ENCODE peak calls at places on chromosomes 4 and X, in ten cellular contexts. One of them, this sample, is unnamed.

GRCh38 chr4:45438047-45438446 is 685.8 kb downstream of the GABRG1 start:
- DNase-seq in Calu3: no peak
- DNase-seq in body of pancreas: no peak
- DNase-seq in AG10803: no peak
- DNase-seq in transverse colon: no peak
- DNase-seq in breast epithelium: no peak
- DNase-seq in lower leg skin: no peak
- DNase-seq in MCF 10A: peak; percentile 54
- DNase-seq in tibial nerve: no peak
- DNase-seq in OCI-LY7: no peak
- DNase-seq in this sample: no peak

GRCh38 chr4:101604976-101605375 is 185.6 kb upstream of the BANK1 start:
- DNase-seq in Calu3: no peak
- DNase-seq in body of pancreas: no peak
- DNase-seq in AG10803: peak; percentile 31
- DNase-seq in transverse colon: no peak
- DNase-seq in breast epithelium: no peak
- DNase-seq in lower leg skin: no peak
- DNase-seq in MCF 10A: no peak
- DNase-seq in tibial nerve: no peak
- DNase-seq in OCI-LY7: no peak
- DNase-seq in this sample: no peak

GRCh38 chr4:8556341-8557150 is 23.6 kb upstream of the GPR78 start:
- DNase-seq in Calu3: no peak
- DNase-seq in body of pancreas: no peak
- DNase-seq in AG10803: peak; percentile 25
- DNase-seq in transverse colon: no peak
- DNase-seq in breast epithelium: no peak
- DNase-seq in lower leg skin: no peak
- DNase-seq in MCF 10A: no peak
- DNase-seq in tibial nerve: no peak
- DNase-seq in OCI-LY7: no peak
- DNase-seq in this sample: no peak

GRCh38 chr4:39620551-39620950 is 18.1 kb downstream of the SMIM14 start:
- DNase-seq in Calu3: no peak
- DNase-seq in body of pancreas: no peak
- DNase-seq in AG10803: no peak
- DNase-seq in transverse colon: no peak
- DNase-seq in breast epithelium: no peak
- DNase-seq in lower leg skin: no peak
- DNase-seq in MCF 10A: no peak
- DNase-seq in tibial nerve: no peak
- DNase-seq in OCI-LY7: no peak
- DNase-seq in this sample: no peak

GRCh38 chr4:80265571-80266266 is 745 bp upstream of the FGF5 start:
- DNase-seq in Calu3: peak; percentile 31
- DNase-seq in body of pancreas: no peak
- DNase-seq in AG10803: peak; percentile 76
- DNase-seq in transverse colon: no peak
- DNase-seq in breast epithelium: no peak
- DNase-seq in lower leg skin: no peak
- DNase-seq in MCF 10A: peak; percentile 50
- DNase-seq in tibial nerve: no peak
- DNase-seq in OCI-LY7: no peak
- DNase-seq in this sample: no peak

GRCh38 chr4:181150173-181150572 is 1093.0 kb upstream of the TENM3 start:
- DNase-seq in Calu3: no peak
- DNase-seq in body of pancreas: no peak
- DNase-seq in AG10803: no peak
- DNase-seq in transverse colon: no peak
- DNase-seq in breast epithelium: no peak
- DNase-seq in lower leg skin: no peak
- DNase-seq in MCF 10A: peak; percentile 56
- DNase-seq in tibial nerve: no peak
- DNase-seq in OCI-LY7: no peak
- DNase-seq in this sample: no peak

GRCh38 chr4:67201334-67201733 is 344.0 kb downstream of the CENPC start:
- DNase-seq in Calu3: no peak
- DNase-seq in body of pancreas: no peak
- DNase-seq in AG10803: no peak
- DNase-seq in transverse colon: no peak
- DNase-seq in breast epithelium: no peak
- DNase-seq in lower leg skin: no peak
- DNase-seq in MCF 10A: no peak
- DNase-seq in tibial nerve: no peak
- DNase-seq in OCI-LY7: no peak
- DNase-seq in this sample: no peak

GRCh38 chrX:1661048-1661921 is 46.4 kb downstream of the ASMT start:
- DNase-seq in Calu3: no peak
- DNase-seq in body of pancreas: peak; percentile 72
- DNase-seq in AG10803: no peak
- DNase-seq in transverse colon: peak; percentile 68
- DNase-seq in breast epithelium: no peak
- DNase-seq in lower leg skin: peak; percentile 29
- DNase-seq in MCF 10A: no peak
- DNase-seq in tibial nerve: peak; percentile 15
- DNase-seq in OCI-LY7: peak; percentile 98
- DNase-seq in this sample: no peak

GRCh38 chrX:80573275-80573674 is 153.0 kb downstream of the TENT5D start:
- DNase-seq in Calu3: no peak
- DNase-seq in body of pancreas: no peak
- DNase-seq in AG10803: no peak
- DNase-seq in transverse colon: no peak
- DNase-seq in breast epithelium: no peak
- DNase-seq in lower leg skin: no peak
- DNase-seq in MCF 10A: no peak
- DNase-seq in tibial nerve: no peak
- DNase-seq in OCI-LY7: no peak
- DNase-seq in this sample: no peak

GRCh38 chrX:80572636-80573035 is 152.4 kb downstream of the TENT5D start:
- DNase-seq in Calu3: no peak
- DNase-seq in body of pancreas: no peak
- DNase-seq in AG10803: no peak
- DNase-seq in transverse colon: no peak
- DNase-seq in breast epithelium: no peak
- DNase-seq in lower leg skin: no peak
- DNase-seq in MCF 10A: no peak
- DNase-seq in tibial nerve: no peak
- DNase-seq in OCI-LY7: no peak
- DNase-seq in this sample: no peak

GRCh38 chrX:80576815-80577533 is 156.7 kb downstream of the TENT5D start:
- DNase-seq in Calu3: peak; percentile 4
- DNase-seq in body of pancreas: no peak
- DNase-seq in AG10803: no peak
- DNase-seq in transverse colon: no peak
- DNase-seq in breast epithelium: no peak
- DNase-seq in lower leg skin: no peak
- DNase-seq in MCF 10A: no peak
- DNase-seq in tibial nerve: peak; percentile 4
- DNase-seq in OCI-LY7: no peak
- DNase-seq in this sample: no peak

GRCh38 chrX:80576267-80576666 is 156.0 kb downstream of the TENT5D start:
- DNase-seq in Calu3: no peak
- DNase-seq in body of pancreas: no peak
- DNase-seq in AG10803: no peak
- DNase-seq in transverse colon: no peak
- DNase-seq in breast epithelium: no peak
- DNase-seq in lower leg skin: no peak
- DNase-seq in MCF 10A: no peak
- DNase-seq in tibial nerve: no peak
- DNase-seq in OCI-LY7: no peak
- DNase-seq in this sample: no peak

DNA sequence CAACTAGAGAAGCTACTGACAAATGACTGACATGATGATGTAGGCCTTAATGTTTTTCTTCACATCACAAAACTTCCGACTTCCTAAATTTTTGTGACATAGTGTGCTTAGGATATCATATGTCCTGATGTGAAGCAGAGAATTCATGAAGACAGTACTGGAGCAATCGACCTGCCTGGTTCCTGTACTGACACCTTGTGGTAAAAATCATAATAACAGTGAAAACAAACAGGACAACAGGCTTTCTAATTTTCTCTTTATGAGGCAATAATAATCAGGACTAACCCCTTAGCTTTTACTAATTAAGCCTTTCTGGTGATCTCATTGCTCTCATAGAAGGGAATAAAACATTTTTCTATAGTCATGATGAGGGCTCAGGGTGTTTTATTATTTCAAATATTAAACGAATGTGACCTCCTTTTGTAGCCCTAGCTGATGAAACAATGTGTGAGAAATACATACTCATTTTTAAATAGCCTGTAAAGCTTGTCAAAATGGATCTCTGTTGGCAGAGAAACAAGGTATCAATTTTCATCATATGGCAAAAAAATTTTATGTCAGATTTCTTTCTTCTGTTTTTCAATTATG is 158.4 kb downstream of the TENT5D start:
- DNase-seq in Calu3: no peak
- DNase-seq in body of pancreas: no peak
- DNase-seq in AG10803: peak; percentile 4
- DNase-seq in transverse colon: no peak
- DNase-seq in breast epithelium: no peak
- DNase-seq in lower leg skin: no peak
- DNase-seq in MCF 10A: peak; percentile 45
- DNase-seq in tibial nerve: no peak
- DNase-seq in OCI-LY7: peak; percentile 5
- DNase-seq in this sample: no peak
- TF ChIP-seq CTCF in Calu3: peak; percentile 27
- TF ChIP-seq CTCF in body of pancreas: peak; percentile 27
- TF ChIP-seq CTCF in AG10803: peak; percentile 52
- TF ChIP-seq CTCF in transverse colon: no peak
- TF ChIP-seq CTCF in breast epithelium: peak; percentile 17
- TF ChIP-seq CTCF in lower leg skin: no peak
- TF ChIP-seq CTCF in MCF 10A: peak; percentile 46
- TF ChIP-seq CTCF in tibial nerve: peak; percentile 27
- TF ChIP-seq CTCF in OCI-LY7: peak; percentile 73
- TF ChIP-seq CTCF in this sample: peak; percentile 41

GRCh38 chrX:17670874-17671273 is 66.4 kb upstream of the SCML1 start:
- DNase-seq in Calu3: no peak
- DNase-seq in body of pancreas: no peak
- DNase-seq in AG10803: no peak
- DNase-seq in transverse colon: no peak
- DNase-seq in breast epithelium: no peak
- DNase-seq in lower leg skin: no peak
- DNase-seq in MCF 10A: no peak
- DNase-seq in tibial nerve: no peak
- DNase-seq in OCI-LY7: no peak
- DNase-seq in this sample: no peak

GRCh38 chrX:17674611-17675010 is 62.7 kb upstream of the SCML1 start:
- DNase-seq in Calu3: peak; percentile 5
- DNase-seq in body of pancreas: peak; percentile 9
- DNase-seq in AG10803: no peak
- DNase-seq in transverse colon: no peak
- DNase-seq in breast epithelium: no peak
- DNase-seq in lower leg skin: no peak
- DNase-seq in MCF 10A: peak; percentile 35
- DNase-seq in tibial nerve: no peak
- DNase-seq in OCI-LY7: no peak
- DNase-seq in this sample: no peak

GRCh38 chrX:17668929-17669328 is 68.4 kb upstream of the SCML1 start:
- DNase-seq in Calu3: no peak
- DNase-seq in body of pancreas: no peak
- DNase-seq in AG10803: no peak
- DNase-seq in transverse colon: no peak
- DNase-seq in breast epithelium: no peak
- DNase-seq in lower leg skin: no peak
- DNase-seq in MCF 10A: no peak
- DNase-seq in tibial nerve: no peak
- DNase-seq in OCI-LY7: no peak
- DNase-seq in this sample: no peak

GRCh38 chrX:17669458-17669857 is 67.8 kb upstream of the SCML1 start:
- DNase-seq in Calu3: no peak
- DNase-seq in body of pancreas: no peak
- DNase-seq in AG10803: no peak
- DNase-seq in transverse colon: no peak
- DNase-seq in breast epithelium: no peak
- DNase-seq in lower leg skin: no peak
- DNase-seq in MCF 10A: no peak
- DNase-seq in tibial nerve: no peak
- DNase-seq in OCI-LY7: no peak
- DNase-seq in this sample: no peak

DNA sequence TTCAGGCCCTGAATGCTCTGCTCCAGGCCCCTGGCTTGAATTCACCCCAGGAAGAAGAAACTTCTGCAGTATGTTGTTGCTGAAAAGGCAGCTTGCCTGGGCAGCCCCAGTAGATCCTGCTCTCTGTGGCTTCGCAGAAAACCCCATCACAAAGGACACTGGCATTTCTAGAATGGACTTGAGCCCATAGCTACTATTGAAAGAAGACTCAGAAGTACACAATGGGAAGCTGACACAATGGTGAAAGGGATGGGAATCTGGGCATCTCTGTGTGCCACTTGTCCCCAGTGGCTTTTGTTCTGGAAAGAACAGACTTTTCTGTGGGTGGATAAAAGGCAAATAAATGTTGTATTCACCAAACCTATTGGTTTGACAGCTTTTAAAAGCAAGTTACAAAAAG is 67.4 kb upstream of the SCML1 start:
- DNase-seq in Calu3: no peak
- DNase-seq in body of pancreas: no peak
- DNase-seq in AG10803: no peak
- DNase-seq in transverse colon: no peak
- DNase-seq in breast epithelium: no peak
- DNase-seq in lower leg skin: no peak
- DNase-seq in MCF 10A: no peak
- DNase-seq in tibial nerve: no peak
- DNase-seq in OCI-LY7: no peak
- DNase-seq in this sample: no peak
- TF ChIP-seq CTCF in Calu3: no peak
- TF ChIP-seq CTCF in body of pancreas: no peak
- TF ChIP-seq CTCF in AG10803: no peak
- TF ChIP-seq CTCF in transverse colon: no peak
- TF ChIP-seq CTCF in breast epithelium: no peak
- TF ChIP-seq CTCF in lower leg skin: no peak
- TF ChIP-seq CTCF in MCF 10A: no peak
- TF ChIP-seq CTCF in tibial nerve: no peak
- TF ChIP-seq CTCF in OCI-LY7: no peak
- TF ChIP-seq CTCF in this sample: no peak

DNA sequence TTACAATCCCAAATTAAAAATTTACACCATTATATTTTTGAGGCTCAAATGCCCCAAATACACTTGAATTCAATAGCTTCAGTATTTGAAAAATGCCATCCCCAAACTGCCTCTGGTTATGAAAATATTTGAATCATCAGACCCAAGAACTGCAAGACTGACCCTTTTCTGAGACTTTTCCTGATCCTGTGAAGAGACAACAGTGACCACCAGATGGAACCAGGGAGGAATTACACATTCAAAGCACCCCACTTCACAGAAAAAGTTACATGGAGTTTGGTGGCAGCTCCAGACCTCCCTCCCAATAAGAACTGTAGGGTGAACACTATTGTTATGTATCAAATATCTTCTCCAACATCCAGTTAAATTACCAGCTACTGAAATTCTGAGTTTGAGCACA is 44.0 kb upstream of the SCD5 start:
- DNase-seq in Calu3: no peak
- DNase-seq in body of pancreas: no peak
- DNase-seq in AG10803: peak; percentile 17
- DNase-seq in transverse colon: no peak
- DNase-seq in breast epithelium: no peak
- DNase-seq in lower leg skin: no peak
- DNase-seq in MCF 10A: peak; percentile 21
- DNase-seq in tibial nerve: no peak
- DNase-seq in OCI-LY7: peak; percentile 16
- DNase-seq in this sample: no peak
- TF ChIP-seq CTCF in Calu3: no peak
- TF ChIP-seq CTCF in body of pancreas: no peak
- TF ChIP-seq CTCF in AG10803: peak; percentile 49
- TF ChIP-seq CTCF in transverse colon: no peak
- TF ChIP-seq CTCF in breast epithelium: no peak
- TF ChIP-seq CTCF in lower leg skin: no peak
- TF ChIP-seq CTCF in MCF 10A: peak; percentile 36
- TF ChIP-seq CTCF in tibial nerve: peak; percentile 13
- TF ChIP-seq CTCF in OCI-LY7: peak; percentile 63
- TF ChIP-seq CTCF in this sample: no peak

GRCh38 chr4:88366460-88366859 is 12.2 kb upstream of the HERC6 start:
- DNase-seq in Calu3: no peak
- DNase-seq in body of pancreas: no peak
- DNase-seq in AG10803: no peak
- DNase-seq in transverse colon: no peak
- DNase-seq in breast epithelium: no peak
- DNase-seq in lower leg skin: no peak
- DNase-seq in MCF 10A: no peak
- DNase-seq in tibial nerve: no peak
- DNase-seq in OCI-LY7: no peak
- DNase-seq in this sample: no peak
- TF ChIP-seq CTCF in Calu3: no peak
- TF ChIP-seq CTCF in body of pancreas: no peak
- TF ChIP-seq CTCF in AG10803: no peak
- TF ChIP-seq CTCF in transverse colon: no peak
- TF ChIP-seq CTCF in breast epithelium: no peak
- TF ChIP-seq CTCF in lower leg skin: no peak
- TF ChIP-seq CTCF in MCF 10A: no peak
- TF ChIP-seq CTCF in tibial nerve: no peak
- TF ChIP-seq CTCF in OCI-LY7: no peak
- TF ChIP-seq CTCF in this sample: no peak

This sample was measured in D721Med.